ENCODE peak calls at places on chromosomes 13 and 19, in eight cellular contexts. One of them, this sample, is unnamed.

GRCh38 chr13:113846639-113847318 is 17.1 kb downstream of the GAS6 start:
- DNase-seq in WTC11: peak; percentile 8
- DNase-seq in dermis microvascular lymphatic vessel endothelial cell: no peak
- DNase-seq in tibial nerve: no peak
- DNase-seq in activated CD4-positive, alpha-beta T cell treated with anti-CD3 and anti-CD28 coated beads for 36 hours: no peak
- DNase-seq in SHP77: no peak
- DNase-seq in C1 segment of cervical spinal cord: no peak
- DNase-seq in SW 1271: no peak
- DNase-seq in this sample: no peak

GRCh38 chr13:23673867-23674605 is 103.8 kb downstream of the TNFRSF19 start:
- DNase-seq in WTC11: no peak
- DNase-seq in dermis microvascular lymphatic vessel endothelial cell: no peak
- DNase-seq in tibial nerve: no peak
- DNase-seq in activated CD4-positive, alpha-beta T cell treated with anti-CD3 and anti-CD28 coated beads for 36 hours: no peak
- DNase-seq in SHP77: peak; percentile 51
- DNase-seq in C1 segment of cervical spinal cord: no peak
- DNase-seq in SW 1271: no peak
- DNase-seq in this sample: peak; percentile 27

GRCh38 chr13:39226359-39226758 is 188.1 kb downstream of the NHLRC3 start:
- DNase-seq in WTC11: no peak
- DNase-seq in dermis microvascular lymphatic vessel endothelial cell: no peak
- DNase-seq in tibial nerve: no peak
- DNase-seq in activated CD4-positive, alpha-beta T cell treated with anti-CD3 and anti-CD28 coated beads for 36 hours: no peak
- DNase-seq in SHP77: no peak
- DNase-seq in C1 segment of cervical spinal cord: no peak
- DNase-seq in SW 1271: no peak
- DNase-seq in this sample: no peak

GRCh38 chr19:46303702-46304397 is 7.0 kb downstream of the HIF3A start:
- DNase-seq in WTC11: peak; percentile 100
- DNase-seq in dermis microvascular lymphatic vessel endothelial cell: no peak
- DNase-seq in tibial nerve: no peak
- DNase-seq in activated CD4-positive, alpha-beta T cell treated with anti-CD3 and anti-CD28 coated beads for 36 hours: peak; percentile 40
- DNase-seq in SHP77: no peak
- DNase-seq in C1 segment of cervical spinal cord: no peak
- DNase-seq in SW 1271: no peak
- DNase-seq in this sample: peak; percentile 53

GRCh38 chr13:19150712-19151228 is 30.9 kb downstream of the TUBA3C start:
- DNase-seq in WTC11: no peak
- DNase-seq in dermis microvascular lymphatic vessel endothelial cell: no peak
- DNase-seq in tibial nerve: no peak
- DNase-seq in activated CD4-positive, alpha-beta T cell treated with anti-CD3 and anti-CD28 coated beads for 36 hours: no peak
- DNase-seq in SHP77: no peak
- DNase-seq in C1 segment of cervical spinal cord: no peak
- DNase-seq in SW 1271: no peak
- DNase-seq in this sample: no peak

GRCh38 chr19:36120092-36120983 is 5.1 kb downstream of the TBCB start:
- DNase-seq in WTC11: no peak
- DNase-seq in dermis microvascular lymphatic vessel endothelial cell: no peak
- DNase-seq in tibial nerve: no peak
- DNase-seq in activated CD4-positive, alpha-beta T cell treated with anti-CD3 and anti-CD28 coated beads for 36 hours: no peak
- DNase-seq in SHP77: no peak
- DNase-seq in C1 segment of cervical spinal cord: no peak
- DNase-seq in SW 1271: no peak
- DNase-seq in this sample: no peak

GRCh38 chr13:92802776-92803175 is 423.8 kb upstream of the GPC6 start:
- DNase-seq in WTC11: no peak
- DNase-seq in dermis microvascular lymphatic vessel endothelial cell: no peak
- DNase-seq in tibial nerve: no peak
- DNase-seq in activated CD4-positive, alpha-beta T cell treated with anti-CD3 and anti-CD28 coated beads for 36 hours: no peak
- DNase-seq in SHP77: no peak
- DNase-seq in C1 segment of cervical spinal cord: no peak
- DNase-seq in SW 1271: no peak
- DNase-seq in this sample: no peak

GRCh38 chr13:92716749-92717148 is 509.9 kb upstream of the GPC6 start:
- DNase-seq in WTC11: no peak
- DNase-seq in dermis microvascular lymphatic vessel endothelial cell: no peak
- DNase-seq in tibial nerve: no peak
- DNase-seq in activated CD4-positive, alpha-beta T cell treated with anti-CD3 and anti-CD28 coated beads for 36 hours: no peak
- DNase-seq in SHP77: no peak
- DNase-seq in C1 segment of cervical spinal cord: no peak
- DNase-seq in SW 1271: no peak
- DNase-seq in this sample: peak; percentile 26

GRCh38 chr13:51793570-51794273 is 10.2 kb downstream of the DHRS12 start:
- DNase-seq in WTC11: no peak
- DNase-seq in dermis microvascular lymphatic vessel endothelial cell: no peak
- DNase-seq in tibial nerve: no peak
- DNase-seq in activated CD4-positive, alpha-beta T cell treated with anti-CD3 and anti-CD28 coated beads for 36 hours: peak; percentile 81
- DNase-seq in SHP77: no peak
- DNase-seq in C1 segment of cervical spinal cord: no peak
- DNase-seq in SW 1271: no peak
- DNase-seq in this sample: peak; percentile 87

GRCh38 chr19:35533822-35534521 is 716 bp downstream of the GAPDHS start:
- DNase-seq in WTC11: peak; percentile 65
- DNase-seq in dermis microvascular lymphatic vessel endothelial cell: no peak
- DNase-seq in tibial nerve: no peak
- DNase-seq in activated CD4-positive, alpha-beta T cell treated with anti-CD3 and anti-CD28 coated beads for 36 hours: peak; percentile 67
- DNase-seq in SHP77: no peak
- DNase-seq in C1 segment of cervical spinal cord: no peak
- DNase-seq in SW 1271: no peak
- DNase-seq in this sample: no peak

GRCh38 chr13:52001120-52001731 is 10.0 kb downstream of the ATP7B start:
- DNase-seq in WTC11: no peak
- DNase-seq in dermis microvascular lymphatic vessel endothelial cell: peak; percentile 34
- DNase-seq in tibial nerve: no peak
- DNase-seq in activated CD4-positive, alpha-beta T cell treated with anti-CD3 and anti-CD28 coated beads for 36 hours: no peak
- DNase-seq in SHP77: peak; percentile 29
- DNase-seq in C1 segment of cervical spinal cord: no peak
- DNase-seq in SW 1271: no peak
- DNase-seq in this sample: peak; percentile 54

GRCh38 chr19:18418034-18418724 is 1.0 kb upstream of the SSBP4 start:
- DNase-seq in WTC11: peak; percentile 11
- DNase-seq in dermis microvascular lymphatic vessel endothelial cell: no peak
- DNase-seq in tibial nerve: no peak
- DNase-seq in activated CD4-positive, alpha-beta T cell treated with anti-CD3 and anti-CD28 coated beads for 36 hours: peak; percentile 68
- DNase-seq in SHP77: no peak
- DNase-seq in C1 segment of cervical spinal cord: no peak
- DNase-seq in SW 1271: no peak
- DNase-seq in this sample: no peak

GRCh38 chr13:40975441-40975840 is 43.7 kb downstream of the ELF1 start:
- DNase-seq in WTC11: no peak
- DNase-seq in dermis microvascular lymphatic vessel endothelial cell: no peak
- DNase-seq in tibial nerve: no peak
- DNase-seq in activated CD4-positive, alpha-beta T cell treated with anti-CD3 and anti-CD28 coated beads for 36 hours: no peak
- DNase-seq in SHP77: no peak
- DNase-seq in C1 segment of cervical spinal cord: no peak
- DNase-seq in SW 1271: no peak
- DNase-seq in this sample: no peak

GRCh38 chr19:3575260-3575741 is 2.6 kb downstream of the HMG20B start:
- DNase-seq in WTC11: peak; percentile 76
- DNase-seq in dermis microvascular lymphatic vessel endothelial cell: no peak
- DNase-seq in tibial nerve: no peak
- DNase-seq in activated CD4-positive, alpha-beta T cell treated with anti-CD3 and anti-CD28 coated beads for 36 hours: peak; percentile 63
- DNase-seq in SHP77: peak; percentile 38
- DNase-seq in C1 segment of cervical spinal cord: no peak
- DNase-seq in SW 1271: no peak
- DNase-seq in this sample: peak; percentile 41

GRCh38 chr13:71770710-71771109 is 96.3 kb downstream of the DACH1 start:
- DNase-seq in WTC11: no peak
- DNase-seq in dermis microvascular lymphatic vessel endothelial cell: no peak
- DNase-seq in tibial nerve: no peak
- DNase-seq in activated CD4-positive, alpha-beta T cell treated with anti-CD3 and anti-CD28 coated beads for 36 hours: no peak
- DNase-seq in SHP77: no peak
- DNase-seq in C1 segment of cervical spinal cord: no peak
- DNase-seq in SW 1271: no peak
- DNase-seq in this sample: no peak

GRCh38 chr13:85241045-85241444 is 558.2 kb downstream of the SLITRK6 start:
- DNase-seq in WTC11: no peak
- DNase-seq in dermis microvascular lymphatic vessel endothelial cell: no peak
- DNase-seq in tibial nerve: no peak
- DNase-seq in activated CD4-positive, alpha-beta T cell treated with anti-CD3 and anti-CD28 coated beads for 36 hours: no peak
- DNase-seq in SHP77: no peak
- DNase-seq in C1 segment of cervical spinal cord: no peak
- DNase-seq in SW 1271: no peak
- DNase-seq in this sample: peak; percentile 53

GRCh38 chr13:99220199-99220931 is 19.7 kb downstream of the UBAC2 start:
- DNase-seq in WTC11: no peak
- DNase-seq in dermis microvascular lymphatic vessel endothelial cell: no peak
- DNase-seq in tibial nerve: no peak
- DNase-seq in activated CD4-positive, alpha-beta T cell treated with anti-CD3 and anti-CD28 coated beads for 36 hours: peak; percentile 40
- DNase-seq in SHP77: no peak
- DNase-seq in C1 segment of cervical spinal cord: no peak
- DNase-seq in SW 1271: no peak
- DNase-seq in this sample: peak; percentile 49

GRCh38 chr13:96792736-96793444 is 201.4 kb downstream of the OXGR1 start:
- DNase-seq in WTC11: no peak
- DNase-seq in dermis microvascular lymphatic vessel endothelial cell: no peak
- DNase-seq in tibial nerve: no peak
- DNase-seq in activated CD4-positive, alpha-beta T cell treated with anti-CD3 and anti-CD28 coated beads for 36 hours: no peak
- DNase-seq in SHP77: no peak
- DNase-seq in C1 segment of cervical spinal cord: no peak
- DNase-seq in SW 1271: no peak
- DNase-seq in this sample: no peak

GRCh38 chr13:95117092-95117491 is 184.2 kb downstream of the ABCC4 start:
- DNase-seq in WTC11: no peak
- DNase-seq in dermis microvascular lymphatic vessel endothelial cell: no peak
- DNase-seq in tibial nerve: no peak
- DNase-seq in activated CD4-positive, alpha-beta T cell treated with anti-CD3 and anti-CD28 coated beads for 36 hours: no peak
- DNase-seq in SHP77: no peak
- DNase-seq in C1 segment of cervical spinal cord: no peak
- DNase-seq in SW 1271: no peak
- DNase-seq in this sample: no peak

GRCh38 chr19:48689438-48689837 is 6.3 kb upstream of the FUT2 start:
- DNase-seq in WTC11: no peak
- DNase-seq in dermis microvascular lymphatic vessel endothelial cell: no peak
- DNase-seq in tibial nerve: no peak
- DNase-seq in activated CD4-positive, alpha-beta T cell treated with anti-CD3 and anti-CD28 coated beads for 36 hours: no peak
- DNase-seq in SHP77: no peak
- DNase-seq in C1 segment of cervical spinal cord: no peak
- DNase-seq in SW 1271: no peak
- DNase-seq in this sample: no peak

GRCh38 chr13:72029981-72030380 is 163.0 kb upstream of the DACH1 start:
- DNase-seq in WTC11: no peak
- DNase-seq in dermis microvascular lymphatic vessel endothelial cell: no peak
- DNase-seq in tibial nerve: no peak
- DNase-seq in activated CD4-positive, alpha-beta T cell treated with anti-CD3 and anti-CD28 coated beads for 36 hours: no peak
- DNase-seq in SHP77: no peak
- DNase-seq in C1 segment of cervical spinal cord: no peak
- DNase-seq in SW 1271: no peak
- DNase-seq in this sample: no peak

GRCh38 chr19:42122691-42123607 is 9.3 kb downstream of the POU2F2 start:
- DNase-seq in WTC11: no peak
- DNase-seq in dermis microvascular lymphatic vessel endothelial cell: no peak
- DNase-seq in tibial nerve: no peak
- DNase-seq in activated CD4-positive, alpha-beta T cell treated with anti-CD3 and anti-CD28 coated beads for 36 hours: peak; percentile 91
- DNase-seq in SHP77: no peak
- DNase-seq in C1 segment of cervical spinal cord: no peak
- DNase-seq in SW 1271: no peak
- DNase-seq in this sample: no peak

GRCh38 chr13:50531917-50532899 is 311.3 kb downstream of the DLEU7 start:
- DNase-seq in WTC11: no peak
- DNase-seq in dermis microvascular lymphatic vessel endothelial cell: no peak
- DNase-seq in tibial nerve: no peak
- DNase-seq in activated CD4-positive, alpha-beta T cell treated with anti-CD3 and anti-CD28 coated beads for 36 hours: no peak
- DNase-seq in SHP77: no peak
- DNase-seq in C1 segment of cervical spinal cord: no peak
- DNase-seq in SW 1271: no peak
- DNase-seq in this sample: peak; percentile 69

GRCh38 chr13:99842379-99842778 is 129.2 kb downstream of the ZIC5 start:
- DNase-seq in WTC11: no peak
- DNase-seq in dermis microvascular lymphatic vessel endothelial cell: no peak
- DNase-seq in tibial nerve: no peak
- DNase-seq in activated CD4-positive, alpha-beta T cell treated with anti-CD3 and anti-CD28 coated beads for 36 hours: no peak
- DNase-seq in SHP77: no peak
- DNase-seq in C1 segment of cervical spinal cord: no peak
- DNase-seq in SW 1271: no peak
- DNase-seq in this sample: no peak

GRCh38 chr19:4653793-4654436 is 14.6 kb downstream of the TNFAIP8L1 start:
- DNase-seq in WTC11: no peak
- DNase-seq in dermis microvascular lymphatic vessel endothelial cell: no peak
- DNase-seq in tibial nerve: no peak
- DNase-seq in activated CD4-positive, alpha-beta T cell treated with anti-CD3 and anti-CD28 coated beads for 36 hours: no peak
- DNase-seq in SHP77: no peak
- DNase-seq in C1 segment of cervical spinal cord: no peak
- DNase-seq in SW 1271: no peak
- DNase-seq in this sample: no peak

GRCh38 chr13:92677571-92677970 is 549.0 kb upstream of the GPC6 start:
- DNase-seq in WTC11: peak; percentile 13
- DNase-seq in dermis microvascular lymphatic vessel endothelial cell: no peak
- DNase-seq in tibial nerve: no peak
- DNase-seq in activated CD4-positive, alpha-beta T cell treated with anti-CD3 and anti-CD28 coated beads for 36 hours: no peak
- DNase-seq in SHP77: peak; percentile 4
- DNase-seq in C1 segment of cervical spinal cord: no peak
- DNase-seq in SW 1271: no peak
- DNase-seq in this sample: no peak

GRCh38 chr13:34756572-34756971 is 185.5 kb upstream of the NBEA start:
- DNase-seq in WTC11: no peak
- DNase-seq in dermis microvascular lymphatic vessel endothelial cell: no peak
- DNase-seq in tibial nerve: no peak
- DNase-seq in activated CD4-positive, alpha-beta T cell treated with anti-CD3 and anti-CD28 coated beads for 36 hours: no peak
- DNase-seq in SHP77: no peak
- DNase-seq in C1 segment of cervical spinal cord: no peak
- DNase-seq in SW 1271: no peak
- DNase-seq in this sample: no peak

This sample was measured in astrocyte of the spinal cord.